ENCODE peak calls at places on chromosomes 4 and X, in ten cellular contexts. B is thyroid gland, T is body of pancreas, P is upper lobe of left lung, N is suprapubic skin, K is Peyer's patch, A is IMR-90, J is stomach, L is endothelial cell of umbilical vein, Q is esophagus squamous epithelium. H is an unnamed sample.

GRCh38 chr4:8940792-8941491 is 69.3 kb upstream of the HMX1 start:
- DNase-seq in B (peak; percentile 20), P (no peak), J (no peak), Q (no peak), L (no peak), A (no peak), T (no peak), K (no peak), N (no peak), H (no peak)

GRCh38 chr4:69823481-69824186 is 36.3 kb downstream of the SULT1E1 start:
- DNase-seq in K (peak; percentile 81), Q (no peak), P (no peak), J (peak; percentile 80), A (peak; percentile 6), N (no peak), L (peak; percentile 76), B (peak; percentile 20), T (peak; percentile 78), H (no peak)

GRCh38 chr4:17142232-17142711 is 243.8 kb upstream of the LDB2 start:
- DNase-seq in A (peak; percentile 98), K (no peak), J (no peak), L (peak; percentile 78), Q (no peak), P (no peak), B (no peak), T (no peak), N (no peak), H (no peak)

GRCh38 chr4:84971319-84971932 is 4.9 kb upstream of the WDFY3 start:
- DNase-seq in L (peak; percentile 63), A (peak; percentile 70), P (no peak), B (no peak), K (no peak), Q (no peak), T (no peak), J (no peak), N (no peak), H (no peak)

GRCh38 chr4:8773124-8773931 is 98.3 kb downstream of the HMX1 start:
- DNase-seq in Q (no peak), K (no peak), A (no peak), J (no peak), N (peak; percentile 40), B (no peak), T (peak; percentile 0), P (peak; percentile 73), L (no peak), H (no peak)

GRCh38 chr4:19725130-19725529 is 526.6 kb upstream of the SLIT2 start:
- DNase-seq in B (no peak), L (peak; percentile 44), P (no peak), K (no peak), A (peak; percentile 12), T (no peak), J (no peak), Q (no peak), N (no peak), H (no peak)

GRCh38 chr4:186840771-186841301 is 117.2 kb upstream of the FAT1 start:
- DNase-seq in A (no peak), B (no peak), J (no peak), K (no peak), Q (no peak), N (peak; percentile 69), P (peak; percentile 58), T (no peak), L (no peak), H (no peak)

GRCh38 chrX:118240359-118240758 is 105.5 kb upstream of the WDR44 start:
- DNase-seq in T (no peak), B (no peak), P (no peak), Q (no peak), N (no peak), J (no peak), K (no peak), A (no peak), L (peak; percentile 6), H (no peak)

GRCh38 chr4:55080174-55080865 is 45.1 kb downstream of the KDR start:
- DNase-seq in A (no peak), B (no peak), L (no peak), N (no peak), J (no peak), P (no peak), T (no peak), K (no peak), Q (no peak), H (no peak)

GRCh38 chr4:125125256-125125655 is 189.5 kb upstream of the FAT4 start:
- DNase-seq in B (no peak), L (peak; percentile 66), P (no peak), A (no peak), Q (no peak), N (no peak), T (no peak), K (no peak), J (no peak), H (no peak)

GRCh38 chr4:3331511-3332394 is 38.9 kb downstream of the RGS12 start:
- DNase-seq in B (no peak), T (no peak), J (no peak), Q (no peak), P (peak; percentile 38), L (peak; percentile 86), K (no peak), N (no peak), A (no peak), H (no peak)

GRCh38 chr4:1571986-1572385 is 112.1 kb downstream of the FAM53A start:
- DNase-seq in T (no peak), B (no peak), Q (no peak), J (no peak), N (no peak), A (no peak), P (peak; percentile 54), K (no peak), L (no peak), H (no peak)

GRCh38 chr4:7193040-7193958 is 961 bp downstream of the SORCS2 start:
- DNase-seq in K (peak; percentile 43), N (peak; percentile 69), B (peak; percentile 55), L (no peak), A (no peak), J (no peak), T (no peak), P (peak; percentile 86), Q (no peak), H (no peak)

GRCh38 chrX:22748093-22748999 is 251.4 kb upstream of the DDX53 start:
- DNase-seq in P (no peak), L (peak; percentile 46), T (peak; percentile 52), K (peak; percentile 74), B (peak; percentile 33), N (no peak), J (peak; percentile 42), Q (no peak), A (peak; percentile 47), H (peak; percentile 51)

GRCh38 chrX:4240541-4241194 is 527.2 kb upstream of the PRKX start:
- DNase-seq in B (no peak), K (no peak), T (no peak), Q (no peak), A (no peak), J (no peak), P (no peak), L (no peak), N (no peak), H (no peak)

GRCh38 chr4:102541708-102542107 is 40.5 kb downstream of the NFKB1 start:
- DNase-seq in T (no peak), L (no peak), Q (no peak), B (no peak), N (no peak), J (no peak), P (no peak), K (no peak), A (no peak), H (no peak)

GRCh38 chr4:113355550-113356371 is 306.3 kb downstream of the ANK2 start:
- DNase-seq in B (peak; percentile 2), Q (no peak), L (peak; percentile 11), T (peak; percentile 12), P (no peak), K (peak; percentile 63), N (no peak), A (peak; percentile 90), J (no peak), H (no peak)

GRCh38 chr4:22356996-22357596 is 158.8 kb downstream of the ADGRA3 start:
- DNase-seq in J (no peak), L (peak; percentile 4), K (no peak), T (no peak), A (peak; percentile 32), B (no peak), Q (no peak), P (no peak), N (no peak), H (no peak)

GRCh38 chr4:67366341-67366861 is 178.9 kb downstream of the CENPC start:
- DNase-seq in Q (no peak), P (no peak), J (no peak), A (no peak), N (no peak), B (no peak), T (no peak), L (no peak), K (no peak), H (no peak)

GRCh38 chrX:38287669-38288068 is 39.6 kb downstream of the RPGR start:
- DNase-seq in L (no peak), T (no peak), K (no peak), B (no peak), N (no peak), J (no peak), P (no peak), Q (no peak), A (no peak), H (no peak)

GRCh38 chrX:147891886-147892285 is 19.8 kb upstream of the FMR1 start:
- DNase-seq in A (peak; percentile 2), Q (no peak), P (no peak), J (no peak), T (no peak), B (no peak), N (no peak), K (no peak), L (no peak), H (no peak)

GRCh38 chrX:107676559-107677378 is 48.5 kb downstream of the PRPS1 start:
- DNase-seq in A (peak; percentile 84), N (peak; percentile 92), Q (peak; percentile 20), P (peak; percentile 96), L (peak; percentile 82), T (peak; percentile 81), B (peak; percentile 94), K (peak; percentile 87), J (peak; percentile 77), H (peak; percentile 91)
- TF ChIP-seq POLR2A in A (peak; percentile 17), N (peak; percentile 66), Q (no peak), P (peak; percentile 74), L (no peak), T (peak; percentile 68), B (no peak), K (peak; percentile 70), J (no peak), H (peak; percentile 61)

GRCh38 chrX:41338422-41338821 is 4.5 kb downstream of the DDX3X start:
- DNase-seq in L (no peak), N (no peak), K (no peak), Q (no peak), A (no peak), P (no peak), J (no peak), T (no peak), B (no peak), H (no peak)
- H3K4me1 ChIP-seq in L (peaks cover 8% of the 10 kb centered on the region), N (peaks cover 29% of the 10 kb centered on the region), K (no peaks in the 10 kb centered on the region), Q (peaks cover 42% of the 10 kb centered on the region), A (peaks cover 2% of the 10 kb centered on the region), P (peaks cover 60% of the 10 kb centered on the region), J (peaks cover 37% of the 10 kb centered on the region), T (peaks cover 26% of the 10 kb centered on the region), B (peaks cover 35% of the 10 kb centered on the region), H (peaks cover 53% of the 10 kb centered on the region)

GRCh38 chrX:47144626-47145407 is at the start of the genes NDUFB11 and RBM10:
- DNase-seq in A (peak; percentile 93), L (peak; percentile 94), B (peak; percentile 94), Q (peak; percentile 43), T (peak; percentile 95), J (peak; percentile 92), K (peak; percentile 97), P (peak; percentile 97), N (peak; percentile 96), H (peak; percentile 96)
- TF ChIP-seq POLR2A in A (peak; percentile 82), L (peak; percentile 69), B (no peak), Q (no peak), T (peak; percentile 88), J (no peak), K (peak; percentile 69), P (peak; percentile 71), N (peak; percentile 68), H (peak; percentile 71)

GRCh38 chrX:40090050-40090804 is 7.5 kb downstream of the BCOR start:
- DNase-seq in L (peak; percentile 8), Q (no peak), J (peak; percentile 57), A (no peak), N (no peak), T (peak; percentile 61), B (peak; percentile 58), K (peak; percentile 58), P (peak; percentile 88), H (peak; percentile 65)
- H3K4me1 ChIP-seq in L (peaks cover 16% of the 10 kb centered on the region), Q (peaks cover 98% of the 10 kb centered on the region), J (peaks cover 63% of the 10 kb centered on the region), A (peaks cover 21% of the 10 kb centered on the region), N (peaks cover 49% of the 10 kb centered on the region), T (peaks cover 75% of the 10 kb centered on the region), B (peaks cover 11% of the 10 kb centered on the region), K (no peaks in the 10 kb centered on the region), P (peaks cover 59% of the 10 kb centered on the region), H (peaks cover 39% of the 10 kb centered on the region)

H was measured in adrenal gland.